ENCODE peak calls at places on chromosomes 6 and 20, in four cellular contexts. One of them, this sample, is unnamed.
A peak's percentile ranks its signal among the peaks of the same experiment; 100 is the strongest.

GRCh38 chr20:17571153-17571527 is 1.3 kb downstream of the DSTN start:
- DNase-seq in brain microvascular endothelial cell: no peak
- DNase-seq in GM06990: no peak
- DNase-seq in pancreas: no peak
- DNase-seq in this sample: peak; percentile 51

GRCh38 chr20:54209216-54209813 is 1.4 kb downstream of the PFDN4 start:
- DNase-seq in GM06990: no peak
- DNase-seq in pancreas: no peak
- DNase-seq in brain microvascular endothelial cell: no peak
- DNase-seq in this sample: no peak

GRCh38 chr6:110357298-110357695 is 852 bp downstream of the METTL24 start:
- DNase-seq in pancreas: no peak
- DNase-seq in GM06990: no peak
- DNase-seq in brain microvascular endothelial cell: no peak
- DNase-seq in this sample: no peak

GRCh38 chr6:96794980-96795379 is 42.3 kb downstream of the GPR63 start:
- DNase-seq in GM06990: no peak
- DNase-seq in pancreas: no peak
- DNase-seq in brain microvascular endothelial cell: peak; percentile 57
- DNase-seq in this sample: no peak

GRCh38 chr6:152085533-152085932 is 278.1 kb downstream of the ESR1 start:
- DNase-seq in brain microvascular endothelial cell: no peak
- DNase-seq in pancreas: no peak
- DNase-seq in GM06990: no peak
- DNase-seq in this sample: no peak

GRCh38 chr6:26087284-26088115 is at the start of gene HFE:
- DNase-seq in pancreas: peak; percentile 75
- DNase-seq in brain microvascular endothelial cell: peak; percentile 38
- DNase-seq in GM06990: peak; percentile 50
- DNase-seq in this sample: no peak

GRCh38 chr20:20568604-20569205 is 143.7 kb downstream of the RALGAPA2 start:
- DNase-seq in brain microvascular endothelial cell: peak; percentile 27
- DNase-seq in pancreas: no peak
- DNase-seq in GM06990: no peak
- DNase-seq in this sample: peak; percentile 29

GRCh38 chr6:163956571-163957407 is 542.3 kb downstream of the QKI start:
- DNase-seq in pancreas: peak; percentile 76
- DNase-seq in brain microvascular endothelial cell: peak; percentile 78
- DNase-seq in GM06990: peak; percentile 23
- DNase-seq in this sample: peak; percentile 85

GRCh38 chr6:133093957-133094356 is 147.2 kb upstream of the EYA4 start:
- DNase-seq in brain microvascular endothelial cell: no peak
- DNase-seq in pancreas: no peak
- DNase-seq in GM06990: no peak
- DNase-seq in this sample: no peak

GRCh38 chr6:161161889-161162624 is 111.8 kb downstream of the AGPAT4 start:
- DNase-seq in pancreas: no peak
- DNase-seq in GM06990: no peak
- DNase-seq in brain microvascular endothelial cell: no peak
- DNase-seq in this sample: no peak

GRCh38 chr6:158008894-158009891 is 27.5 kb downstream of the SYNJ2 start:
- DNase-seq in brain microvascular endothelial cell: no peak
- DNase-seq in GM06990: no peak
- DNase-seq in pancreas: peak; percentile 59
- DNase-seq in this sample: no peak

GRCh38 chr6:154605207-154605877 is 94.9 kb upstream of the CNKSR3 start:
- DNase-seq in pancreas: no peak
- DNase-seq in brain microvascular endothelial cell: no peak
- DNase-seq in GM06990: peak; percentile 43
- DNase-seq in this sample: peak; percentile 33

GRCh38 chr20:13021205-13021970 is 12.6 kb downstream of the SPTLC3 start:
- DNase-seq in pancreas: no peak
- DNase-seq in brain microvascular endothelial cell: no peak
- DNase-seq in GM06990: no peak
- DNase-seq in this sample: no peak

GRCh38 chr6:33299237-33299944 is 649 bp upstream of the RGL2 start:
- DNase-seq in GM06990: peak; percentile 95
- DNase-seq in brain microvascular endothelial cell: peak; percentile 88
- DNase-seq in pancreas: peak; percentile 91
- DNase-seq in this sample: peak; percentile 92

GRCh38 chr6:16421462-16421960 is 183.1 kb downstream of the GMPR start:
- DNase-seq in brain microvascular endothelial cell: no peak
- DNase-seq in pancreas: no peak
- DNase-seq in GM06990: peak; percentile 41
- DNase-seq in this sample: no peak

GRCh38 chr6:35330541-35331119 is 11.7 kb upstream of the PPARD start:
- DNase-seq in brain microvascular endothelial cell: no peak
- DNase-seq in GM06990: no peak
- DNase-seq in pancreas: no peak
- DNase-seq in this sample: no peak

GRCh38 chr6:11604836-11605506 is 67.4 kb downstream of the TMEM170B start:
- DNase-seq in pancreas: no peak
- DNase-seq in brain microvascular endothelial cell: no peak
- DNase-seq in GM06990: no peak
- DNase-seq in this sample: no peak
- TF ChIP-seq CTCF in pancreas: no peak
- TF ChIP-seq CTCF in brain microvascular endothelial cell: no peak
- TF ChIP-seq CTCF in GM06990: no peak
- TF ChIP-seq CTCF in this sample: no peak

GRCh38 chr6:7143161-7143974 is 35.6 kb downstream of the RREB1 start:
- DNase-seq in pancreas: no peak
- DNase-seq in brain microvascular endothelial cell: no peak
- DNase-seq in GM06990: no peak
- DNase-seq in this sample: peak; percentile 39
- TF ChIP-seq CTCF in pancreas: no peak
- TF ChIP-seq CTCF in brain microvascular endothelial cell: peak; percentile 63
- TF ChIP-seq CTCF in GM06990: no peak
- TF ChIP-seq CTCF in this sample: no peak

DNA sequence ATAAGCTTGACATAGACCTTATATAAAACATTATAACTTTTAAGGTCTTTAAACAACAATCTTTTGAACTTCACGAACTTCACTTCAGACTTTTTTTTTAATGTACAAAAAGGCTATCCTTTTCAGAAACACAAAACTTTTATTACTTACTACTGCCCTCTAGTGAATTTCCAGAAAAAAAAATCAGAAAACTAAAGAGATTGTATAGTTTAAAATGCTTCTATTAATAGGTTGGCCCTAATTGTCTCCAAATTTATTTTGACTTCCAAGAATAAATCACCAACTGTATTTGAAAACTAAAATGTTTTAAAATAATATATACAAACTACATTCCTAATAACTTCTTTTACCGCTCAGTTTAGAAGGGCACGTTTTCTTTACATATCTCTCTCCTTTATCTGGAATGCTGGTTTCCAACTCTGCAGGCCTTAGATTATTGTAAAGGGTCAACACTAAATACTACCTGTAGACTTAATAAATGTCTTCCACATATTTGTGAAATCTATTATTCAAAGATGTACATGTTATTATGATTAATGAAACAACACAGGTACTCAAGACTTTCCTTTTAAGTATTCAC is 66.8 kb downstream of the LMBRD1 start:
- DNase-seq in GM06990: no peak
- DNase-seq in pancreas: no peak
- DNase-seq in brain microvascular endothelial cell: no peak
- DNase-seq in this sample: no peak
- TF ChIP-seq CTCF in GM06990: peak; percentile 7
- TF ChIP-seq CTCF in pancreas: peak; percentile 14
- TF ChIP-seq CTCF in brain microvascular endothelial cell: no peak
- TF ChIP-seq CTCF in this sample: peak; percentile 29

DNA sequence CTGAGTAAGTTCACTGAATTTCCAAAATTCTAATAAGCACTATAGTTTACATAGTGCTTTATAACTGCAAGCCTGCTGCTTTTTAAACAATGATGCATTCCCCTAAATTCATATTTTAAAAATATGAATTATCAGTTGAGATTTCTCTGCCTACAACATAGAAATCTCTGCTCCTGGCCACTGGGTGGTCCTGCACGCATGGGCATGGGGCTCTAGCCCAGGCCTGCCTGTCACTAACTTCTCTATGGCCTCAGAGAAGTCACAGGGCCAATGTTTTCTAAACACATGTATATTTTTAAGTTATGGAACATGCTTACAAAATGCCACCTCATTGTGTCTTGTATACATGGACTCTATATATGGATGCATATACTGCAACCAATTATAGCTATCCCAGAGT is 211.0 kb downstream of the FOXC1 start:
- DNase-seq in pancreas: no peak
- DNase-seq in GM06990: no peak
- DNase-seq in brain microvascular endothelial cell: no peak
- DNase-seq in this sample: no peak
- TF ChIP-seq CTCF in pancreas: no peak
- TF ChIP-seq CTCF in GM06990: no peak
- TF ChIP-seq CTCF in brain microvascular endothelial cell: no peak
- TF ChIP-seq CTCF in this sample: no peak

GRCh38 chr6:126312013-126312665 is 27.8 kb upstream of the CENPW start:
- DNase-seq in brain microvascular endothelial cell: no peak
- DNase-seq in pancreas: no peak
- DNase-seq in GM06990: no peak
- DNase-seq in this sample: peak; percentile 26
- TF ChIP-seq CTCF in brain microvascular endothelial cell: peak; percentile 58
- TF ChIP-seq CTCF in pancreas: no peak
- TF ChIP-seq CTCF in GM06990: peak; percentile 48
- TF ChIP-seq CTCF in this sample: peak; percentile 10

This sample was measured in GM13977.